ENCODE peak calls at places on chromosome 16, in six cellular contexts. One of them, this sample, is unnamed.

GRCh38 chr16:48542020-48542473 is 67.9 kb downstream of the N4BP1 start:
- DNase-seq in IMR-90: peak; percentile 54
- DNase-seq in stomach: no peak
- DNase-seq in tibial nerve: peak; percentile 47
- DNase-seq in gastrocnemius medialis: peak; percentile 62
- DNase-seq in transverse colon: peak; percentile 48
- DNase-seq in this sample: peak; percentile 61

GRCh38 chr16:89691986-89692569 is 5.6 kb downstream of the CDK10 start:
- DNase-seq in IMR-90: no peak
- DNase-seq in stomach: no peak
- DNase-seq in tibial nerve: no peak
- DNase-seq in gastrocnemius medialis: no peak
- DNase-seq in transverse colon: no peak
- DNase-seq in this sample: no peak

GRCh38 chr16:56212144-56212543 is 20.9 kb downstream of the GNAO1 start:
- DNase-seq in IMR-90: no peak
- DNase-seq in stomach: no peak
- DNase-seq in tibial nerve: no peak
- DNase-seq in gastrocnemius medialis: no peak
- DNase-seq in transverse colon: no peak
- DNase-seq in this sample: no peak

GRCh38 chr16:66660422-66661209 is 35.9 kb downstream of the CMTM4 start:
- DNase-seq in IMR-90: peak; percentile 84
- DNase-seq in stomach: peak; percentile 46
- DNase-seq in tibial nerve: peak; percentile 18
- DNase-seq in gastrocnemius medialis: peak; percentile 74
- DNase-seq in transverse colon: peak; percentile 38
- DNase-seq in this sample: peak; percentile 82

GRCh38 chr16:56610609-56611111 is 2.3 kb downstream of the MT2A start:
- DNase-seq in IMR-90: peak; percentile 71
- DNase-seq in stomach: no peak
- DNase-seq in tibial nerve: no peak
- DNase-seq in gastrocnemius medialis: no peak
- DNase-seq in transverse colon: no peak
- DNase-seq in this sample: no peak

GRCh38 chr16:65123846-65124513 is 2.1 kb upstream of the CDH11 start:
- DNase-seq in IMR-90: peak; percentile 19
- DNase-seq in stomach: no peak
- DNase-seq in tibial nerve: no peak
- DNase-seq in gastrocnemius medialis: no peak
- DNase-seq in transverse colon: no peak
- DNase-seq in this sample: peak; percentile 16

GRCh38 chr16:1259760-1260068 is 3.8 kb downstream of the TPSD1 start:
- DNase-seq in IMR-90: no peak
- DNase-seq in stomach: no peak
- DNase-seq in tibial nerve: no peak
- DNase-seq in gastrocnemius medialis: no peak
- DNase-seq in transverse colon: no peak
- DNase-seq in this sample: no peak

GRCh38 chr16:74449470-74449869 is 28.2 kb upstream of the CLEC18B start:
- DNase-seq in IMR-90: peak; percentile 79
- DNase-seq in stomach: no peak
- DNase-seq in tibial nerve: peak; percentile 22
- DNase-seq in gastrocnemius medialis: peak; percentile 27
- DNase-seq in transverse colon: peak; percentile 30
- DNase-seq in this sample: no peak

GRCh38 chr16:19102187-19102872 is 11.4 kb upstream of the ITPRIPL2 start:
- DNase-seq in IMR-90: no peak
- DNase-seq in stomach: no peak
- DNase-seq in tibial nerve: no peak
- DNase-seq in gastrocnemius medialis: no peak
- DNase-seq in transverse colon: no peak
- DNase-seq in this sample: no peak

GRCh38 chr16:56625140-56625942 is at the start of gene MT1E:
- DNase-seq in IMR-90: peak; percentile 76
- DNase-seq in stomach: peak; percentile 93
- DNase-seq in tibial nerve: peak; percentile 43
- DNase-seq in gastrocnemius medialis: peak; percentile 83
- DNase-seq in transverse colon: peak; percentile 83
- DNase-seq in this sample: peak; percentile 54

DNA sequence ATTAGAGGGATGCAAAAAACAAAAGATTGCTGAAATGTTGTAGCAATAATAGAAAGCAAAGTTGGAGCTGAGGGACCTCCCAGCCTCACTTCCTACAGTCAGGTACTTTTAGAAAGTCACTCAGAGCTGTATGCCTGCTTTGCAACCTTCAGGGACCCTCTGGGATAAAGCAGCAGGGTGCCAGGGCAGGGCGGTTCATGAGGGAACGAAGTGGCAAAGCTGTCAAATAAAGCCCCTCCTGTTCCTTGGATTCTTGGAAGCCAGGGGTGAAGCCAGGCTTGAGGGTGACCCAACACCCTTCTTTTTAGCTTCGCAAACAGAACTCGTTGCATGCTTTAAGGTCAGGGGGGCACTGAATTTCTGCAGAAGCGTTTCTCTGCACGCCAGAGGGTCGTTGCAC is 767 bp downstream of the ATP2C2 start:
- DNase-seq in IMR-90: no peak
- DNase-seq in stomach: no peak
- DNase-seq in tibial nerve: no peak
- DNase-seq in gastrocnemius medialis: no peak
- DNase-seq in transverse colon: no peak
- DNase-seq in this sample: no peak
- H3K4me1 ChIP-seq in IMR-90: no peaks in the 10 kb centered on the region
- H3K4me1 ChIP-seq in stomach: peaks cover 24% of the 10 kb centered on the region
- H3K4me1 ChIP-seq in tibial nerve: no peaks in the 10 kb centered on the region
- H3K4me1 ChIP-seq in gastrocnemius medialis: no peaks in the 10 kb centered on the region
- H3K4me1 ChIP-seq in transverse colon: peaks cover 27% of the 10 kb centered on the region
- H3K4me1 ChIP-seq in this sample: no peaks in the 10 kb centered on the region

GRCh38 chr16:28946681-28947080 is 4.1 kb upstream of the NFATC2IP start:
- DNase-seq in IMR-90: no peak
- DNase-seq in stomach: no peak
- DNase-seq in tibial nerve: no peak
- DNase-seq in gastrocnemius medialis: no peak
- DNase-seq in transverse colon: no peak
- DNase-seq in this sample: no peak

GRCh38 chr16:28951410-28951943 is 740 bp downstream of the NFATC2IP start:
- DNase-seq in IMR-90: no peak
- DNase-seq in stomach: no peak
- DNase-seq in tibial nerve: no peak
- DNase-seq in gastrocnemius medialis: no peak
- DNase-seq in transverse colon: peak; percentile 74
- DNase-seq in this sample: no peak

DNA sequence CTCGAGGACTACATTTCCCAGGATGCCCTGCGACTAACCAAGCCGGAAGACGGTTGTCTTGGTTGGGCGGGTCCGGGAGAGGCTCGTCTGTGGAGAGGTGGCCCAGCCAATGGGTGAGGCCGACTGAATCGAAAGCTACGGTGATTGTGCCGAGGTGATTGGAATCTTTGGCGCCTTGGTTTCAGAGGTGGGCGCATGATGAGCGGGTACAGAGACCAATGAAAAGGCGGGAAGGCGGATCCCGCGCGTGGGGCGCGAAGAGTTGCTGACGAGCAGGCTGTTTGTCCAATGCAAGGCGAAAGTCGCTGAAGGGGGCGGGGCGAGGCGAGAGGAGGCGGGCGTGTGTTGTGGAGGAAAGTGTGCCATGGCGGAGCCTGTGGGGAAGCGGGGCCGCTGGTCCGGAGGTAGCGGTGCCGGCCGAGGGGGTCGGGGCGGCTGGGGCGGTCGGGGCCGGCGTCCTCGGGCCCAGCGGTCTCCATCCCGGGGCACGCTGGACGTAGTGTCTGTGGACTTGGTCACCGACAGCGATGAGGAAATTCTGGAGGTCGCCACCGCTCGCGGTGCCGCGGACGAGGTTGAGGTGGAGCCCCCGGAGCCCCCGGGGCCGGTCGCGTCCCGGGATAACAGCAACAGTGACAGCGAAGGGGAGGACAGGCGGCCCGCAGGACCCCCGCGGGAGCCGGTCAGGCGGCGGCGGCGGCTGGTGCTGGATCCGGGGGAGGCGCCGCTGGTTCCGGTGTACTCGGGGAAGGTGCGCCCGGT is at the start of gene NFATC2IP:
- DNase-seq in IMR-90: peak; percentile 100
- DNase-seq in stomach: peak; percentile 99
- DNase-seq in tibial nerve: peak; percentile 99
- DNase-seq in gastrocnemius medialis: peak; percentile 100
- DNase-seq in transverse colon: peak; percentile 100
- DNase-seq in this sample: peak; percentile 100
- TF ChIP-seq POLR2A in IMR-90: peak; percentile 38
- TF ChIP-seq POLR2A in stomach: no peak
- TF ChIP-seq POLR2A in tibial nerve: no peak
- TF ChIP-seq POLR2A in gastrocnemius medialis: peak; percentile 26
- TF ChIP-seq POLR2A in transverse colon: peak; percentile 74
- TF ChIP-seq POLR2A in this sample: no peak

GRCh38 chr16:68285683-68286082 is 21.4 kb downstream of the SLC7A6 start:
- DNase-seq in IMR-90: no peak
- DNase-seq in stomach: no peak
- DNase-seq in tibial nerve: no peak
- DNase-seq in gastrocnemius medialis: no peak
- DNase-seq in transverse colon: no peak
- DNase-seq in this sample: no peak
- H3K4me1 ChIP-seq in IMR-90: peaks cover 11% of the 10 kb centered on the region
- H3K4me1 ChIP-seq in stomach: peaks cover 30% of the 10 kb centered on the region
- H3K4me1 ChIP-seq in tibial nerve: peaks cover 65% of the 10 kb centered on the region
- H3K4me1 ChIP-seq in gastrocnemius medialis: peaks cover 88% of the 10 kb centered on the region
- H3K4me1 ChIP-seq in transverse colon: peaks cover 75% of the 10 kb centered on the region
- H3K4me1 ChIP-seq in this sample: peaks cover 51% of the 10 kb centered on the region

DNA sequence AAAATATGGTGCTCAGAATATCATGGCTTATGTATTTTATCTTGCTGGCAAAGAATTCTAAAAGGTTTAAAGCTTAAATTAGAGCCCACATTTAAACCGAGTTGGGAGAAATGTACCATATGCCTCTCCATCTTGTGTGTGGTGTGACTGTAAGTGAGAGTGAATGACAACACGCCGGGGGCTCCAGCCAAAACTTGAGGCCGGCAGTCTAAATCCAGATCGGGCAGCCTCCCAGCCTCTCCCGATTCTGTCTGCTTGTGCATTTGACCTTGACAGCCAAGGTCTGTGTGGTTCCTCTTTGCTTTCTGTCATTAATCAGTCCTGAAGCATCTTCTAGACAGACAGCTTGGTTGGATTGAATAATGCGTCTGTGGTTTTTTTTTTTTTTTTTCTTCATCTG is 1093.2 kb upstream of the EEF2KMT start:
- DNase-seq in IMR-90: no peak
- DNase-seq in stomach: no peak
- DNase-seq in tibial nerve: no peak
- DNase-seq in gastrocnemius medialis: no peak
- DNase-seq in transverse colon: no peak
- DNase-seq in this sample: no peak
- TF ChIP-seq POLR2A in IMR-90: no peak
- TF ChIP-seq POLR2A in stomach: no peak
- TF ChIP-seq POLR2A in tibial nerve: no peak
- TF ChIP-seq POLR2A in gastrocnemius medialis: no peak
- TF ChIP-seq POLR2A in transverse colon: no peak
- TF ChIP-seq POLR2A in this sample: no peak